ENCODE peak calls at places on chromosome 1, in nine cellular contexts. S is HEK293T; I is colonic mucosa; F is activated T-cell treated with anti-CD3 and anti-CD28 coated beads, Interleukin-2, amount 50 U/mL, for 72 hours; E is stimulated activated CD4-positive, alpha-beta T cell treated with anti-CD3 and anti-CD28 coated beads, Interleukin-4, amount 100 ng/mL, for 1 hour; Q is activated CD4-positive, alpha-beta T cell treated with anti-CD3 and anti-CD28 coated beads for 1 hour; D is left colon; G is NCI-H2171 treated with DMSO at 0.1 percent for 48 hours; H is GM23248. M is an unnamed sample.
A peak's percentile ranks its signal among the peaks of the same experiment; 100 is the strongest.

GRCh38 chr1:40844079-40844478 is 18.1 kb downstream of the CITED4 start:
- DNase-seq in S (no peak), I (no peak), F (no peak), E (no peak), Q (no peak), D (no peak), G (peak; percentile 87), H (no peak), M (no peak)

GRCh38 chr1:229252228-229252984 is 18.5 kb upstream of the RAB4A start:
- DNase-seq in S (no peak), I (no peak), F (no peak), E (no peak), Q (no peak), D (no peak), G (no peak), H (no peak), M (no peak)

GRCh38 chr1:202249846-202250245 is 56.2 kb downstream of the LGR6 start:
- DNase-seq in S (no peak), I (no peak), F (no peak), E (no peak), Q (no peak), D (no peak), G (no peak), H (peak; percentile 42), M (no peak)

GRCh38 chr1:925532-926421 is 2.1 kb downstream of the SAMD11 start:
- DNase-seq in S (peak; percentile 52), I (no peak), F (no peak), E (no peak), Q (no peak), D (no peak), G (no peak), H (peak; percentile 84), M (no peak)

GRCh38 chr1:193104496-193104905 is 713 bp downstream of the GLRX2 start:
- DNase-seq in S (peak; percentile 55), I (peak; percentile 58), F (peak; percentile 51), E (peak; percentile 21), Q (no peak), D (peak; percentile 50), G (no peak), H (peak; percentile 78), M (no peak)

GRCh38 chr1:222459652-222460051 is 88.3 kb downstream of the HHIPL2 start:
- DNase-seq in S (no peak), I (no peak), F (no peak), E (no peak), Q (no peak), D (no peak), G (no peak), H (no peak), M (no peak)

GRCh38 chr1:228141082-228141870 is 1.2 kb downstream of the GUK1 start:
- DNase-seq in S (no peak), I (peak; percentile 52), F (peak; percentile 23), E (no peak), Q (no peak), D (peak; percentile 63), G (no peak), H (peak; percentile 75), M (no peak)

GRCh38 chr1:180117764-180118116 is 36.9 kb upstream of the QSOX1 start:
- DNase-seq in S (no peak), I (no peak), F (no peak), E (no peak), Q (no peak), D (no peak), G (no peak), H (peak; percentile 88), M (no peak)

GRCh38 chr1:53581476-53581875 is 122.3 kb downstream of the DMRTB1 start:
- DNase-seq in S (no peak), I (no peak), F (no peak), E (no peak), Q (no peak), D (no peak), G (no peak), H (no peak), M (no peak)

GRCh38 chr1:31335007-31335406 is 37.9 kb downstream of the FABP3 start:
- DNase-seq in S (peak; percentile 42), I (no peak), F (no peak), E (no peak), Q (no peak), D (no peak), G (peak; percentile 72), H (peak; percentile 63), M (no peak)

GRCh38 chr1:41650176-41650519 is 165.7 kb upstream of the EDN2 start:
- DNase-seq in S (no peak), I (no peak), F (no peak), E (peak; percentile 49), Q (no peak), D (no peak), G (no peak), H (peak; percentile 75), M (no peak)

GRCh38 chr1:153032677-153033308 is 1.8 kb downstream of the SPRR1B start:
- DNase-seq in S (peak; percentile 34), I (no peak), F (peak; percentile 1), E (no peak), Q (no peak), D (no peak), G (no peak), H (peak; percentile 88), M (no peak)

GRCh38 chr1:180953791-180954721 is 41.4 kb downstream of the KIAA1614 start:
- DNase-seq in S (no peak), I (peak; percentile 79), F (peak; percentile 63), E (peak; percentile 70), Q (peak; percentile 53), D (peak; percentile 72), G (peak; percentile 38), H (peak; percentile 89), M (peak; percentile 38)

GRCh38 chr1:1596493-1597274 is 3.3 kb downstream of the FNDC10 start:
- DNase-seq in S (no peak), I (no peak), F (no peak), E (no peak), Q (no peak), D (no peak), G (no peak), H (no peak), M (no peak)

GRCh38 chr1:25450894-25451293 is 20.2 kb downstream of the MACO1 start:
- DNase-seq in S (no peak), I (no peak), F (no peak), E (no peak), Q (no peak), D (no peak), G (no peak), H (no peak), M (no peak)

GRCh38 chr1:119448112-119448511 is 33.2 kb downstream of the HSD3B2 start:
- DNase-seq in S (no peak), I (no peak), F (no peak), E (no peak), Q (no peak), D (no peak), G (no peak), H (peak; percentile 8), M (no peak)

GRCh38 chr1:75723989-75724471 is 479 bp upstream of the ACADM start:
- DNase-seq in S (peak; percentile 92), I (peak; percentile 86), F (peak; percentile 83), E (peak; percentile 72), Q (no peak), D (peak; percentile 89), G (peak; percentile 74), H (peak; percentile 85), M (peak; percentile 49)

GRCh38 chr1:234697741-234698140 is 87.8 kb upstream of the IRF2BP2 start:
- DNase-seq in S (no peak), I (no peak), F (no peak), E (no peak), Q (no peak), D (no peak), G (no peak), H (no peak), M (no peak)

GRCh38 chr1:1616045-1616821 is 933 bp downstream of the MIB2 start:
- DNase-seq in S (no peak), I (peak; percentile 56), F (peak; percentile 70), E (peak; percentile 48), Q (no peak), D (peak; percentile 48), G (no peak), H (peak; percentile 67), M (no peak)

GRCh38 chr1:145988773-145989172 is 7.6 kb downstream of the TXNIP start:
- DNase-seq in S (no peak), I (no peak), F (no peak), E (no peak), Q (no peak), D (no peak), G (no peak), H (no peak), M (no peak)

M was measured in activated gamma-delta T cell treated with anti-CD3 and anti-CD28 coated beads, Interleukin-2, amount 50 U/mL, for 16 hours.